ENCODE peak calls at places on chromosomes 12 and 14, in eight cellular contexts. N is uterus, H is left ventricle myocardium inferior, X is pancreas, D is right atrium auricular region, Z is lung, G is lower lobe of right lung, L is heart left ventricle. F is an unnamed sample.

GRCh38 chr14:73162271-73162670 is 26.0 kb downstream of the PSEN1 start:
- DNase-seq in X (no peak), G (no peak), Z (no peak), D (no peak), N (no peak), H (no peak), L (no peak), F (no peak)

GRCh38 chr12:114827460-114827859 is 143.5 kb upstream of the TBX3 start:
- DNase-seq in G (no peak), N (no peak), L (no peak), Z (no peak), H (no peak), X (no peak), D (no peak), F (no peak)

GRCh38 chr12:101021911-101022388 is 188.1 kb downstream of the SLC5A8 start:
- DNase-seq in Z (no peak), D (no peak), L (no peak), H (no peak), X (no peak), N (no peak), G (no peak), F (peak; percentile 3)

GRCh38 chr12:125403145-125403789 is 338.0 kb downstream of the AACS start:
- DNase-seq in Z (no peak), N (no peak), G (no peak), X (no peak), D (no peak), H (no peak), L (no peak), F (peak; percentile 16)

GRCh38 chr12:121009744-121010143 is 6.5 kb downstream of the C12orf43 start:
- DNase-seq in L (no peak), G (no peak), Z (no peak), H (no peak), X (no peak), D (no peak), N (no peak), F (peak; percentile 53)

GRCh38 chr14:21068521-21069387 is 1.4 kb upstream of the ARHGEF40 start:
- DNase-seq in G (peak; percentile 67), X (no peak), D (peak; percentile 77), H (peak; percentile 47), Z (peak; percentile 69), N (peak; percentile 75), L (peak; percentile 69), F (peak; percentile 39)

GRCh38 chr12:121296618-121297476 is at the start of gene CAMKK2:
- DNase-seq in L (peak; percentile 88), X (peak; percentile 93), D (no peak), Z (peak; percentile 86), N (peak; percentile 71), H (peak; percentile 89), G (peak; percentile 89), F (peak; percentile 59)

GRCh38 chr12:71484272-71484905 is 44.8 kb downstream of the LGR5 start:
- DNase-seq in X (no peak), H (no peak), N (no peak), L (no peak), G (no peak), D (no peak), Z (no peak), F (no peak)

GRCh38 chr12:51639361-51639760 is 48.3 kb downstream of the SCN8A start:
- DNase-seq in D (no peak), X (no peak), H (no peak), N (no peak), Z (no peak), L (no peak), G (no peak), F (no peak)

GRCh38 chr14:21103165-21103709 is 2.4 kb downstream of the TMEM253 start:
- DNase-seq in G (no peak), H (no peak), Z (no peak), X (no peak), N (no peak), L (no peak), D (no peak), F (no peak)

GRCh38 chr12:76449572-76449971 is 101.4 kb upstream of the BBS10 start:
- DNase-seq in H (no peak), G (no peak), Z (no peak), D (no peak), N (no peak), L (no peak), X (no peak), F (no peak)

GRCh38 chr12:80142640-80143039 is 43.3 kb downstream of the OTOGL start:
- DNase-seq in H (no peak), Z (no peak), G (no peak), L (no peak), N (no peak), X (no peak), D (no peak), F (no peak)

GRCh38 chr12:54439521-54440255 is 20.6 kb upstream of the ITGA5 start:
- DNase-seq in H (no peak), N (no peak), Z (no peak), L (no peak), X (no peak), D (no peak), G (no peak), F (no peak)

GRCh38 chr12:45254254-45254653 is 38.4 kb downstream of the ANO6 start:
- DNase-seq in N (no peak), H (no peak), Z (no peak), G (no peak), X (no peak), D (no peak), L (no peak), F (no peak)

GRCh38 chr12:45260481-45260824 is 44.6 kb downstream of the ANO6 start:
- DNase-seq in H (no peak), Z (no peak), X (no peak), L (no peak), D (no peak), G (no peak), N (no peak), F (no peak)

GRCh38 chr12:45260854-45261253 is 45.0 kb downstream of the ANO6 start:
- DNase-seq in Z (no peak), D (no peak), X (no peak), L (no peak), N (no peak), H (no peak), G (no peak), F (no peak)

GRCh38 chr12:45259732-45260480 is 44.0 kb downstream of the ANO6 start:
- DNase-seq in X (no peak), H (no peak), L (no peak), Z (no peak), D (no peak), N (no peak), G (no peak), F (peak; percentile 21)

DNA sequence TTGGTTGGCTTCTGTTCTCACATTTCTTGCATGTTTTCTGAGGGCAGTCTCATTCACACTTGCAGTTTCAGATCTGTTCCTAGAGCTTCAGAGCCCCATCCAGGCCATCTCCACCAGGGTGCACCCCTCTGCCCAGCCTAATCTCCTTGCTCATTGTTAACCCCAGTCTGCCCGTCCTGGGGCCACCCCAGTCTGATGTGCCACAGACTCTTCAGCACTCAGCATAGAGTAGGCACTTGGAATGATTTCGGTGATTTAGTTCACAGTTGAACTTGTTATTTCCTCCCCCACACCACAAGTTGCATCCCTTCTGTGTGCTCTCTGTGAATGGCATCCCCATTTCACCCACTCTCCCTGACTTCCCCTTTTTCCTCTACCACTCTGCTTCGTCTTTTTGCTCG is 41.3 kb downstream of the ANO6 start:
- DNase-seq in N (no peak), G (no peak), Z (no peak), H (no peak), D (no peak), L (no peak), X (no peak), F (no peak)
- TF ChIP-seq CTCF in N (no peak), G (no peak), Z (no peak), H (no peak), D (no peak), L (no peak), X (no peak), F (no peak)

DNA sequence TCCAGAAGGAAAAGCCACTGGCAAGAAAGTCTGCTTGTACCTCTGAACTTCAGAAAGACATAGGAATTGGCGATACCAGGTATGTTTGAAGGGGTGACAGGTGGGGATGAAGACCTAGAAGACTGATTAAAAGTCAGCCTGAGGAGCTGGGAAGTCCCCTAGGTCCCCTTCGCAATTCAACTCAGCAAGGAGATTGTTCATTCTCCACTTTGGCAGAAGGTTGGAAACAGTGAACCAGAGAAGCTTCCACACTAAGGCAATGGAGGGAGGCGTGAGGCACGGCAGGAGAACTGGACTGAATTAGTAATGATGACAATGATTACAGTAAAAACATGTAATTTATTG is 240.3 kb upstream of the TMPO start:
- DNase-seq in Z (no peak), L (no peak), H (no peak), X (no peak), N (no peak), D (no peak), G (no peak), F (no peak)
- H3K27ac ChIP-seq in Z (no peak overlapping the region), L (no peak overlapping the region), H (no peak overlapping the region), X (no peak overlapping the region), N (no peak overlapping the region), D (no peak overlapping the region), G (no peak overlapping the region), F (no peak overlapping the region)

DNA sequence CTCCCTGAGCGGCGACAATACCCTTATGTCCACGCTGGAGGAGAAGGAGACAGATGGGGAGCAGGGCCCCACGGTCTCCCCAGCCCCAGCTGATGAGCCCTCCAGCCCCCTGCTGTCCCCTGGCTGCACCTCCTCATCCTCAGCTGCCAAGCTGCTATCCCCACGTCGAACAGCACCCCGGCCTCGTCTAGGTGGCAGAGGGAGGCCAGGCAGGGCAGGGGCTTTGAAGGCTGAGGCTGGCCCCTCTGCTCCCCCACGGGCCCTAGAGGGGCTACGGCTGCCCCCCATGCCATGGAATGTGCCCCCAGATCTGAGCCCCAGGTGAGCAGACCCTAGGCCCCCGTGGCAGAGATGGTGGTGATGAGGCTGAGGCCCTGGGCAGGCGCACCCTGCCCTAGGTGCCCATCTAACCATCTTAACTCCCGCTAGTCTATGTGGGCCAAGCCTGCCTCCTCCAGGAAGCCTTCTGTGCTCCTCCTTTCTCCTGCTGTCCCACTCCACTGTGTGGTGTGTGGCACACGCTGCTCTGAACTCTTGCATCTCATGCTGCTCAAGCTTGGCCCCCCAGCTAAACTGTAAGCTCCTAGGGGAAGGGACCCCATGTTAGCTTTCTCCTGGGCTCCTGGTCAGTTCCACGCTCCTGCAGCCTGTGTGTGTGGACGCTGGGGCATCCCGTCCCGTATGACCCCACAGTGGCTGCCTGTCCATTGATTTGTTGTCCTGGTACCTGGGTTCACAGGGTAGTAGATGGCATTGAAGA is 12.1 kb downstream of the MCRS1 start:
- DNase-seq in H (no peak), D (no peak), N (no peak), G (peak; percentile 38), Z (no peak), L (no peak), X (no peak), F (no peak)
- H3K36me3 ChIP-seq in H (peaks cover 51% of the 10 kb centered on the region), D (peaks cover 47% of the 10 kb centered on the region), N (no peaks in the 10 kb centered on the region), G (peaks cover 46% of the 10 kb centered on the region), Z (peaks cover 44% of the 10 kb centered on the region), L (peaks cover 25% of the 10 kb centered on the region), X (peaks cover 13% of the 10 kb centered on the region), F (peaks cover 36% of the 10 kb centered on the region)

DNA sequence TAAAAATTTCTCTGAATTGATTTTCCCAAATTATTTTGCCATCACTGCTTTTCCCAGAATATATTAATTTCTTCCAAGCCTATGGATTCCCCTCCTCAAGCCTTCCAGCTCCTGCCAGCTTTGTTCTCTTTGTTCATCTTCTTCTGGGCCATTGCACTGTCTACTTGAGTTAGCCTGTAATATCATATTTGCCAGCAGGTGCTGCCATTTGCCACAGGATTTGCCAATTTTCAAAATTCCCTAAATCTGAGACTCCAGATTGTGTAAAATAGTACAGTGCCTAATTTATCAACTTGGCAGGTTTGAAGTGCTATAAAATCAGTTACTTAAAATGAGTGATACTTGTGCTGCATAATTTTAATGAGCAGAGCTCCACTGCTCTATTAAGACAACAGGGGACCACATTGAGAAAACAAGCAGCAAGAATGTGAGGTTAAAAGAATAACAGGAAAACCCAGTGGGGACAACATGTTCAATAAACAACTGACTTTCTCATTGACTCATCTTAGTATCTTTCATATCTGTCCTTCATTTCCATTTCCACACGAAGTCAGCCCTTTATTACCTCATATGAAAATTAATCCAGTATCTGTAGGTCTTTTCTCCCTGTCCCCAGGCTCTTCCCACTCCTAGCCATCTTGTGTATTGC is 84.6 kb upstream of the CCDC196 start:
- DNase-seq in G (no peak), L (no peak), Z (no peak), N (no peak), H (no peak), D (no peak), X (no peak), F (peak; percentile 1)
- TF ChIP-seq CTCF in G (peak; percentile 24), L (peak; percentile 42), Z (no peak), N (peak; percentile 8), H (peak; percentile 63), D (peak; percentile 36), X (no peak), F (peak; percentile 62)

F was measured in brain microvascular endothelial cell.